ENCODE peak calls at places on chromosomes 16 and 17, in six cellular contexts. Y, M, X, E, F and Z are unnamed samples.

GRCh38 chr17:14818469-14818868 is 446.7 kb downstream of the PMP22 start:
- DNase-seq in F (no peak), Y (no peak), M (no peak), X (no peak), E (no peak), Z (no peak)

GRCh38 chr16:53282975-53283946 is 151.0 kb upstream of the RBL2 start:
- DNase-seq in E (no peak), F (no peak), Y (no peak), M (peak; percentile 49), X (no peak), Z (no peak)

GRCh38 chr17:56970974-56971373 is 7.0 kb upstream of the SCPEP1 start:
- DNase-seq in Y (no peak), M (no peak), X (no peak), E (no peak), F (no peak), Z (no peak)

GRCh38 chr17:76278952-76279741 is 14.0 kb downstream of the UBALD2 start:
- DNase-seq in F (peak; percentile 97), Y (peak; percentile 89), E (peak; percentile 94), M (peak; percentile 62), X (no peak), Z (peak; percentile 47)

GRCh38 chr17:58630883-58631522 is 60.8 kb downstream of the TEX14 start:
- DNase-seq in Y (no peak), X (no peak), E (peak; percentile 27), M (no peak), F (no peak), Z (no peak)

GRCh38 chr16:13697013-13697412 is 222.9 kb upstream of the ERCC4 start:
- DNase-seq in X (no peak), F (no peak), Y (no peak), M (no peak), E (no peak), Z (no peak)

GRCh38 chr17:57309479-57309878 is 53.2 kb downstream of the MSI2 start:
- DNase-seq in X (no peak), M (no peak), Y (no peak), E (no peak), F (no peak), Z (no peak)

GRCh38 chr17:16013943-16014407 is 14.4 kb downstream of the TTC19 start:
- DNase-seq in F (no peak), Y (no peak), X (no peak), M (peak; percentile 91), E (no peak), Z (no peak)

GRCh38 chr16:84875846-84876245 is 56.1 kb downstream of the CRISPLD2 start:
- DNase-seq in X (no peak), Y (no peak), F (no peak), M (no peak), E (no peak), Z (no peak)

GRCh38 chr16:7482596-7483290 is 150.1 kb downstream of the RBFOX1 start:
- DNase-seq in E (no peak), X (no peak), Y (no peak), M (no peak), F (no peak), Z (no peak)

GRCh38 chr16:83040174-83040573 is 413.4 kb downstream of the CDH13 start:
- DNase-seq in Y (no peak), X (no peak), E (no peak), M (peak; percentile 81), F (no peak), Z (no peak)

GRCh38 chr16:27972500-27972899 is 91.0 kb downstream of the GSG1L start:
- DNase-seq in Y (no peak), M (peak; percentile 30), X (no peak), E (peak; percentile 59), F (peak; percentile 32), Z (peak; percentile 44)

GRCh38 chr16:81443688-81444447 is 740 bp upstream of the CMIP start:
- DNase-seq in F (peak; percentile 93), X (no peak), E (peak; percentile 55), Y (peak; percentile 40), M (no peak), Z (no peak)

GRCh38 chr17:44971776-44972483 is 3.8 kb upstream of the C1QL1 start:
- DNase-seq in F (no peak), X (no peak), M (peak; percentile 72), Y (no peak), E (no peak), Z (no peak)

GRCh38 chr16:29198731-29199521 is 207.6 kb downstream of the NPIPB11 start:
- DNase-seq in E (no peak), F (peak; percentile 56), M (no peak), Y (no peak), X (peak; percentile 33), Z (no peak)

GRCh38 chr16:54957403-54957802 is 26.7 kb downstream of the IRX5 start:
- DNase-seq in Y (no peak), F (no peak), M (no peak), E (peak; percentile 59), X (no peak), Z (peak; percentile 38)

GRCh38 chr17:76500745-76501017 is 542 bp downstream of the RHBDF2 start:
- DNase-seq in E (no peak), Y (no peak), X (no peak), M (no peak), F (no peak), Z (no peak)

GRCh38 chr17:74134991-74135390 is 68.5 kb upstream of the RPL38 start:
- DNase-seq in X (no peak), F (no peak), M (no peak), Y (no peak), E (no peak), Z (no peak)

GRCh38 chr16:27650073-27650701 is 100.2 kb downstream of the KATNIP start:
- DNase-seq in X (no peak), M (no peak), F (no peak), E (peak; percentile 40), Y (no peak), Z (no peak)

GRCh38 chr16:56824335-56824734 is 40.7 kb upstream of the SLC12A3 start:
- DNase-seq in M (no peak), E (peak; percentile 68), Y (peak; percentile 16), X (no peak), F (no peak), Z (no peak)

GRCh38 chr17:55062921-55063320 is 94.4 kb downstream of the STXBP4 start:
- DNase-seq in E (no peak), X (no peak), Y (no peak), F (no peak), M (peak; percentile 63), Z (peak; percentile 38)

GRCh38 chr16:27434141-27435051 is 32.4 kb downstream of the IL21R start:
- DNase-seq in E (no peak), F (peak; percentile 63), M (no peak), Y (no peak), X (no peak), Z (no peak)

GRCh38 chr17:3639981-3640596 is 3.5 kb downstream of the CTNS start:
- DNase-seq in X (no peak), E (no peak), F (no peak), M (peak; percentile 74), Y (no peak), Z (no peak)

GRCh38 chr16:87363771-87364476 is 19.7 kb downstream of the FBXO31 start:
- DNase-seq in M (peak; percentile 55), E (peak; percentile 23), X (no peak), F (no peak), Y (peak; percentile 65), Z (no peak)

GRCh38 chr16:12311887-12312286 is 335.4 kb downstream of the SNX29 start:
- DNase-seq in F (no peak), E (no peak), X (no peak), Y (no peak), M (no peak), Z (no peak)

GRCh38 chr16:48123104-48123788 is 32.5 kb downstream of the ABCC12 start:
- DNase-seq in E (no peak), X (peak; percentile 94), F (no peak), M (peak; percentile 100), Y (no peak), Z (peak; percentile 92)

GRCh38 chr17:34537445-34537844 is 41.9 kb upstream of the TMEM132E start:
- DNase-seq in E (no peak), F (no peak), M (no peak), X (no peak), Y (no peak), Z (no peak)

GRCh38 chr17:64538508-64539120 is 31.8 kb downstream of the CEP95 start:
- DNase-seq in F (no peak), Y (no peak), E (no peak), X (no peak), M (no peak), Z (no peak)
- H3K4me3 ChIP-seq in F (no peak overlapping the region), Y (no peak overlapping the region), E (no peak overlapping the region), X (no peak overlapping the region), M (no peak overlapping the region), Z (no peak overlapping the region)

DNA sequence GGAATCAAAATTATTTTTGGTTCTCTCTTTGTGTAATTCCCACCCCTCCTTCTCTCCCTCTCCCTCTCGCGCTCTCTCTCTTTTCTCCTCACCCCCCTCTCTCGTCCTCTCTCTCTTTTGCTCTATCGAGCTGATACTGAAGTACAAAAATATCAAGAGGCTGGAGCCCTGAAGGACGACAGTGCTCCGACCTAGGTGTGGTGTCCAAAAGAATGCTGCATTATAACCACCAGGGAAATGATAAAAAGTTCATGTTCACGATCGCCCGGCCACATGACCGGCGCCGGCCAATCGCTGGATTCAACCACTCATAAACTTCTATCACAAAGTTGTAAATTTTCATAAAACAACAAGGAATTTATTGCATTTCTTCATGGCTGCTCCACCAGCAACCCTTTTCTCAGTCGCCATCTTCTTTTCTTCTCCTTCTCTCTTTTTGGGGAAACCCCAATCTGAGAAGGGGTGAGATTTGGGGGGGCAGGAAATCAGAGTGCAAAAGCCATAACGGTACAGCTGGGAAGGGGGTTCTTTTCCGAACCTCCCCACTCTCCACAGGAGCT is at the start of gene HOXB6:
- DNase-seq in X (no peak), M (no peak), F (no peak), Y (no peak), E (peak; percentile 93), Z (peak; percentile 72)
- H3K4me3 ChIP-seq in X (peak within 1 kb of the TSS; percentile 52), M (no peak within 1 kb of the TSS), F (peak within 1 kb of the TSS; percentile 62), Y (peak within 1 kb of the TSS; percentile 49), E (peak within 1 kb of the TSS; percentile 54), Z (peak within 1 kb of the TSS; percentile 74)

GRCh38 chr16:88527937-88528743 is 42.1 kb upstream of the ZC3H18 start:
- DNase-seq in Y (no peak), X (no peak), F (no peak), M (no peak), E (no peak), Z (no peak)

GRCh38 chr16:88526008-88526905 is 43.9 kb upstream of the ZC3H18 start:
- DNase-seq in M (no peak), E (no peak), F (no peak), Y (no peak), X (no peak), Z (no peak)

GRCh38 chr16:88527186-88527936 is 42.8 kb upstream of the ZC3H18 start:
- DNase-seq in X (no peak), F (peak; percentile 90), Y (peak; percentile 68), M (peak; percentile 47), E (peak; percentile 78), Z (peak; percentile 67)

GRCh38 chr16:88525663-88525990 is 44.6 kb upstream of the ZC3H18 start:
- DNase-seq in X (no peak), Y (no peak), E (no peak), F (no peak), M (no peak), Z (no peak)

DNA sequence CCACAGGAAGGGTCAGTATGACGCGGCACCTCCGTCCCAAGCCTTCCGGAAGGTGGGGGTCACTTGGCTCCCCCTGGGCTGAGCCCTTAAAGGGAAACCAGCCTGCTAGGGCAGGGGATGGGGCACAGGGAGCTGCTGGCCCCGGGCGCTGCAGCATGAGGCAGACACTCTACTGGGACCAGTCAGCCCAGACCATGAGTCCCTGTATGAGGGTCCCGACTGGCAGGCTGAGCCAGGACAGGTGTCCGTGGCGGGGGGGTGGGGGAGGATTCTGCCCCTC is 43.4 kb upstream of the ZC3H18 start:
- DNase-seq in F (no peak), E (no peak), M (no peak), X (no peak), Y (no peak), Z (no peak)
- H3K4me3 ChIP-seq in F (peak overlapping the region; percentile 5), E (no peak overlapping the region), M (no peak overlapping the region), X (no peak overlapping the region), Y (no peak overlapping the region), Z (no peak overlapping the region)

GRCh38 chr16:30380801-30381208 is 1.6 kb downstream of the SEPTIN1 start:
- DNase-seq in F (no peak), M (no peak), E (no peak), X (no peak), Y (no peak), Z (no peak)
- H3K4me3 ChIP-seq in F (peak overlapping the region; percentile 75), M (no peak overlapping the region), E (no peak overlapping the region), X (no peak overlapping the region), Y (no peak overlapping the region), Z (no peak overlapping the region)